ENCODE peak calls at places on chromosome 3, in ten cellular contexts. One of them, this sample, is unnamed.

GRCh38 chr3:50205719-50206276 is 727 bp downstream of the SLC38A3 start:
- DNase-seq in AG09309: no peak
- DNase-seq in left ventricle myocardium inferior: peak
- DNase-seq in Panc1: no peak
- DNase-seq in kidney: no peak
- DNase-seq in mucosa of descending colon: peak
- DNase-seq in GM12864: no peak
- DNase-seq in cardiac muscle cell: no peak
- DNase-seq in GM06990: no peak
- DNase-seq in breast epithelium: peak
- DNase-seq in this sample: no peak

GRCh38 chr3:150528359-150528797 is 17.9 kb downstream of the SERP1 start:
- DNase-seq in AG09309: no peak
- DNase-seq in left ventricle myocardium inferior: no peak
- DNase-seq in Panc1: no peak
- DNase-seq in kidney: no peak
- DNase-seq in mucosa of descending colon: no peak
- DNase-seq in GM12864: no peak
- DNase-seq in cardiac muscle cell: peak
- DNase-seq in GM06990: no peak
- DNase-seq in breast epithelium: no peak
- DNase-seq in this sample: no peak

GRCh38 chr3:11562277-11562881 is 81.3 kb downstream of the VGLL4 start:
- DNase-seq in AG09309: no peak
- DNase-seq in left ventricle myocardium inferior: no peak
- DNase-seq in Panc1: no peak
- DNase-seq in kidney: peak
- DNase-seq in mucosa of descending colon: no peak
- DNase-seq in GM12864: no peak
- DNase-seq in cardiac muscle cell: no peak
- DNase-seq in GM06990: no peak
- DNase-seq in breast epithelium: no peak
- DNase-seq in this sample: no peak

GRCh38 chr3:173945801-173946200 is 548.3 kb downstream of the NLGN1 start:
- DNase-seq in AG09309: no peak
- DNase-seq in left ventricle myocardium inferior: no peak
- DNase-seq in Panc1: no peak
- DNase-seq in kidney: no peak
- DNase-seq in mucosa of descending colon: no peak
- DNase-seq in GM12864: no peak
- DNase-seq in cardiac muscle cell: no peak
- DNase-seq in GM06990: no peak
- DNase-seq in breast epithelium: no peak
- DNase-seq in this sample: no peak

GRCh38 chr3:6921041-6921440 is 60.1 kb downstream of the GRM7 start:
- DNase-seq in AG09309: no peak
- DNase-seq in left ventricle myocardium inferior: no peak
- DNase-seq in Panc1: no peak
- DNase-seq in kidney: no peak
- DNase-seq in mucosa of descending colon: no peak
- DNase-seq in GM12864: no peak
- DNase-seq in cardiac muscle cell: no peak
- DNase-seq in GM06990: no peak
- DNase-seq in breast epithelium: no peak
- DNase-seq in this sample: no peak

GRCh38 chr3:5426094-5426883 is 238.8 kb downstream of the EDEM1 start:
- DNase-seq in AG09309: no peak
- DNase-seq in left ventricle myocardium inferior: peak
- DNase-seq in Panc1: peak
- DNase-seq in kidney: peak
- DNase-seq in mucosa of descending colon: peak
- DNase-seq in GM12864: no peak
- DNase-seq in cardiac muscle cell: peak
- DNase-seq in GM06990: peak
- DNase-seq in breast epithelium: peak
- DNase-seq in this sample: peak

GRCh38 chr3:158713094-158713499 is 19.2 kb downstream of the RARRES1 start:
- DNase-seq in AG09309: no peak
- DNase-seq in left ventricle myocardium inferior: peak
- DNase-seq in Panc1: no peak
- DNase-seq in kidney: no peak
- DNase-seq in mucosa of descending colon: peak
- DNase-seq in GM12864: no peak
- DNase-seq in cardiac muscle cell: peak
- DNase-seq in GM06990: no peak
- DNase-seq in breast epithelium: no peak
- DNase-seq in this sample: no peak

GRCh38 chr3:105965384-105965783 is 96.6 kb upstream of the CBLB start:
- DNase-seq in AG09309: peak
- DNase-seq in left ventricle myocardium inferior: no peak
- DNase-seq in Panc1: no peak
- DNase-seq in kidney: no peak
- DNase-seq in mucosa of descending colon: no peak
- DNase-seq in GM12864: no peak
- DNase-seq in cardiac muscle cell: peak
- DNase-seq in GM06990: no peak
- DNase-seq in breast epithelium: no peak
- DNase-seq in this sample: peak

GRCh38 chr3:127288921-127289645 is 1.2 kb upstream of the PRR20G start:
- DNase-seq in AG09309: no peak
- DNase-seq in left ventricle myocardium inferior: no peak
- DNase-seq in Panc1: no peak
- DNase-seq in kidney: no peak
- DNase-seq in mucosa of descending colon: no peak
- DNase-seq in GM12864: no peak
- DNase-seq in cardiac muscle cell: no peak
- DNase-seq in GM06990: no peak
- DNase-seq in breast epithelium: no peak
- DNase-seq in this sample: no peak

GRCh38 chr3:142251951-142252350 is 26.6 kb upstream of the GK5 start:
- DNase-seq in AG09309: no peak
- DNase-seq in left ventricle myocardium inferior: no peak
- DNase-seq in Panc1: no peak
- DNase-seq in kidney: no peak
- DNase-seq in mucosa of descending colon: no peak
- DNase-seq in GM12864: no peak
- DNase-seq in cardiac muscle cell: no peak
- DNase-seq in GM06990: no peak
- DNase-seq in breast epithelium: no peak
- DNase-seq in this sample: no peak

GRCh38 chr3:43023066-43023465 is 44.0 kb downstream of the GASK1A start:
- DNase-seq in AG09309: no peak
- DNase-seq in left ventricle myocardium inferior: no peak
- DNase-seq in Panc1: no peak
- DNase-seq in kidney: no peak
- DNase-seq in mucosa of descending colon: no peak
- DNase-seq in GM12864: no peak
- DNase-seq in cardiac muscle cell: no peak
- DNase-seq in GM06990: no peak
- DNase-seq in breast epithelium: no peak
- DNase-seq in this sample: no peak

GRCh38 chr3:144059481-144059880 is 87.9 kb downstream of the DIPK2A start:
- DNase-seq in AG09309: no peak
- DNase-seq in left ventricle myocardium inferior: no peak
- DNase-seq in Panc1: no peak
- DNase-seq in kidney: no peak
- DNase-seq in mucosa of descending colon: no peak
- DNase-seq in GM12864: no peak
- DNase-seq in cardiac muscle cell: no peak
- DNase-seq in GM06990: no peak
- DNase-seq in breast epithelium: no peak
- DNase-seq in this sample: no peak
- H3K4me3 ChIP-seq in AG09309: no peak
- H3K4me3 ChIP-seq in left ventricle myocardium inferior: no peak
- H3K4me3 ChIP-seq in Panc1: no peak
- H3K4me3 ChIP-seq in kidney: no peak
- H3K4me3 ChIP-seq in mucosa of descending colon: no peak
- H3K4me3 ChIP-seq in GM12864: no peak
- H3K4me3 ChIP-seq in cardiac muscle cell: no peak
- H3K4me3 ChIP-seq in GM06990: no peak
- H3K4me3 ChIP-seq in breast epithelium: no peak
- H3K4me3 ChIP-seq in this sample: no peak

DNA sequence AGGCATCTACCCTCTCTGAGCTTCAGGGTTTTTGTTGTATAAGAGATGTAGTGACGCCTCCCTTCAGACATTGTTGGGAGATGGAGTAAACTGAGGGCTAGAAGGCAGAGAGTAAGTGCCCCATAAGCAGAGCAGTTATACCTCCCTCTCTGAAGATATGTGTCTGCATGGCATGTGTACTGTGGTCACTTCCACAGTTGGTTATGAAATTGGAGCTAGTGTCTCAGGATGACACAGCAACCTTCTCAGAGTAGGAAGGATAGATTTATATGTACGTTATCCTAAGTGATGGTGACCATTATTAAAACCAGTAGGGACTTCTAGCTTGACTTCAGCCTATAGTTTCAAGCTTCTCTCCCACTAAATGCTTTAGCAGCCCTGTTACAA is 17.9 kb downstream of the PXK start:
- DNase-seq in AG09309: no peak
- DNase-seq in left ventricle myocardium inferior: no peak
- DNase-seq in Panc1: no peak
- DNase-seq in kidney: no peak
- DNase-seq in mucosa of descending colon: no peak
- DNase-seq in GM12864: no peak
- DNase-seq in cardiac muscle cell: peak
- DNase-seq in GM06990: no peak
- DNase-seq in breast epithelium: no peak
- DNase-seq in this sample: peak
- H3K4me3 ChIP-seq in AG09309: no peak
- H3K4me3 ChIP-seq in left ventricle myocardium inferior: no peak
- H3K4me3 ChIP-seq in Panc1: no peak
- H3K4me3 ChIP-seq in kidney: no peak
- H3K4me3 ChIP-seq in mucosa of descending colon: no peak
- H3K4me3 ChIP-seq in GM12864: peak
- H3K4me3 ChIP-seq in cardiac muscle cell: no peak
- H3K4me3 ChIP-seq in GM06990: no peak
- H3K4me3 ChIP-seq in breast epithelium: no peak
- H3K4me3 ChIP-seq in this sample: no peak

GRCh38 chr3:99483841-99484240 is 154.6 kb upstream of the COL8A1 start:
- DNase-seq in AG09309: no peak
- DNase-seq in left ventricle myocardium inferior: no peak
- DNase-seq in Panc1: no peak
- DNase-seq in kidney: no peak
- DNase-seq in mucosa of descending colon: no peak
- DNase-seq in GM12864: no peak
- DNase-seq in cardiac muscle cell: no peak
- DNase-seq in GM06990: no peak
- DNase-seq in breast epithelium: no peak
- DNase-seq in this sample: no peak

GRCh38 chr3:99487894-99488293 is 150.5 kb upstream of the COL8A1 start:
- DNase-seq in AG09309: no peak
- DNase-seq in left ventricle myocardium inferior: no peak
- DNase-seq in Panc1: no peak
- DNase-seq in kidney: no peak
- DNase-seq in mucosa of descending colon: no peak
- DNase-seq in GM12864: no peak
- DNase-seq in cardiac muscle cell: no peak
- DNase-seq in GM06990: no peak
- DNase-seq in breast epithelium: no peak
- DNase-seq in this sample: no peak

GRCh38 chr3:99484871-99485270 is 153.5 kb upstream of the COL8A1 start:
- DNase-seq in AG09309: no peak
- DNase-seq in left ventricle myocardium inferior: no peak
- DNase-seq in Panc1: no peak
- DNase-seq in kidney: no peak
- DNase-seq in mucosa of descending colon: no peak
- DNase-seq in GM12864: no peak
- DNase-seq in cardiac muscle cell: peak
- DNase-seq in GM06990: no peak
- DNase-seq in breast epithelium: no peak
- DNase-seq in this sample: peak

GRCh38 chr3:99482191-99482590 is 156.2 kb upstream of the COL8A1 start:
- DNase-seq in AG09309: no peak
- DNase-seq in left ventricle myocardium inferior: no peak
- DNase-seq in Panc1: no peak
- DNase-seq in kidney: no peak
- DNase-seq in mucosa of descending colon: no peak
- DNase-seq in GM12864: no peak
- DNase-seq in cardiac muscle cell: no peak
- DNase-seq in GM06990: no peak
- DNase-seq in breast epithelium: no peak
- DNase-seq in this sample: no peak

DNA sequence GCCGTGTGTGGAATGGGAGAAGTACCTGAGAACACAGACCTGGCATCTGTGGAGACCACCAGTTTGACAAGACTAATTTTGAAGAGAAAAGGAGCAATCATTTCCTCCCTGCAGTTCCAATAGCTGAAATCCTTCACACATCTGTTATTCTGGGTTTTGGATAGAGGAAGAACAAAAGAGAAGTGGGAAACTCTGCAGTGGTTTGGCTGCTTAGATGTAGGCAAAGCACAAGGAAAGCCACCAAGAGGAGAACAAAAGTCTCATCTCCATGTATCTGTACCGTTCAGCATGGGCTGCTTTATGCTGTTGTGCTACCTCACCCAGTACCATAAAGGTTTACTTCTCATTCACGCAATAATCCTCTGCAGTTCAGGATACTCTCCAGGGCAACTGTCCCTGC is 153.1 kb upstream of the COL8A1 start:
- DNase-seq in AG09309: no peak
- DNase-seq in left ventricle myocardium inferior: no peak
- DNase-seq in Panc1: no peak
- DNase-seq in kidney: no peak
- DNase-seq in mucosa of descending colon: no peak
- DNase-seq in GM12864: no peak
- DNase-seq in cardiac muscle cell: no peak
- DNase-seq in GM06990: no peak
- DNase-seq in breast epithelium: no peak
- DNase-seq in this sample: no peak
- H3K4me3 ChIP-seq in AG09309: no peak
- H3K4me3 ChIP-seq in left ventricle myocardium inferior: no peak
- H3K4me3 ChIP-seq in Panc1: no peak
- H3K4me3 ChIP-seq in kidney: no peak
- H3K4me3 ChIP-seq in mucosa of descending colon: no peak
- H3K4me3 ChIP-seq in GM12864: no peak
- H3K4me3 ChIP-seq in cardiac muscle cell: no peak
- H3K4me3 ChIP-seq in GM06990: no peak
- H3K4me3 ChIP-seq in breast epithelium: no peak
- H3K4me3 ChIP-seq in this sample: no peak

DNA sequence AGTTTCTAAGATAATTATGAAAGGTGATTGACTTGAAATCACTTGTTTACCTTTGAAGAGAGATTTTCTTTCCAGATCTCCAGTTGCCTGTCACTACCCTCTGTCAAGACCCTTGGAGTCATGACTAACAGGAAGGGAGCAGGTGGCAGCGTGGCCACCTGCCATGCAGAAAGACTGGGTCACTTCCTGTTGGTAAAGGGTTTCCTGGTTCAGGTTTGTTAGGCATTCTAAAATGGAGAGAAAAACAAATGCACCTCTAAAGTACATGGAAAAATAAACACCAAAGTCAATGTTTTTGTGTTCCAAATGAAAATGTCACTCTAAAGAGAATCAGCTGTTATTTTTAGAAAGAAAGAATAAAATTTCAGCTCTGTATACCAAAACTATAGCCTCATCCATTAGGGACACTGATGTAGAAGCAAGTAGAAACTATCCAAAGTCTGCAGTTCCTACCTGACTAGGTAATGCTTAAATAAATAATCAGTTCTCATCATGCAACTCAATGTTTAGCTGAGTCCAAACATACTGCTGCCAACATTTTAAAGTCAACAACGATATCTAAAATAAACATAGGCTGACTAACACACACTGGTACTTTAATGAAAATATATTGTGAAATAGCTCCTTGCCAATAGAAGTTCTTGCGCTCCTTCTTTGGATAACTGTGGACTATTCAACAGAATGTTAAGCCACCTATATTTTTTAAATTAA is 23.9 kb upstream of the TM4SF1 start:
- DNase-seq in AG09309: no peak
- DNase-seq in left ventricle myocardium inferior: no peak
- DNase-seq in Panc1: no peak
- DNase-seq in kidney: no peak
- DNase-seq in mucosa of descending colon: no peak
- DNase-seq in GM12864: no peak
- DNase-seq in cardiac muscle cell: peak
- DNase-seq in GM06990: no peak
- DNase-seq in breast epithelium: no peak
- DNase-seq in this sample: no peak
- H3K4me3 ChIP-seq in AG09309: no peak
- H3K4me3 ChIP-seq in left ventricle myocardium inferior: no peak
- H3K4me3 ChIP-seq in Panc1: no peak
- H3K4me3 ChIP-seq in kidney: no peak
- H3K4me3 ChIP-seq in mucosa of descending colon: no peak
- H3K4me3 ChIP-seq in GM12864: no peak
- H3K4me3 ChIP-seq in cardiac muscle cell: no peak
- H3K4me3 ChIP-seq in GM06990: no peak
- H3K4me3 ChIP-seq in breast epithelium: no peak
- H3K4me3 ChIP-seq in this sample: no peak

This sample was measured in skeletal muscle cell.